ENCODE peak calls at places on chromosome 5, in ten cellular contexts. R is K562, Y is body of pancreas, C is keratinocyte, G is SJCRH30, H is lower lobe of right lung, S is ovary, D is lung, V is A673, P is endodermal cell. B is an unnamed sample.

GRCh38 chr5:39892708-39893107 is 467.9 kb upstream of the DAB2 start:
- DNase-seq in P (no peak), G (no peak), R (no peak), Y (no peak), V (no peak), S (no peak), D (no peak), C (no peak), H (no peak), B (no peak)

GRCh38 chr5:15995206-15996052 is 184.2 kb downstream of the MARCHF11 start:
- DNase-seq in D (no peak), P (peak; percentile 52), H (no peak), C (no peak), V (peak; percentile 37), Y (no peak), G (no peak), R (no peak), S (no peak), B (peak; percentile 33)

GRCh38 chr5:88145603-88146467 is 122.8 kb downstream of the TMEM161B start:
- DNase-seq in V (no peak), Y (peak; percentile 8), P (peak; percentile 79), G (no peak), S (peak; percentile 14), C (no peak), H (peak; percentile 80), R (peak; percentile 21), D (peak; percentile 70), B (no peak)

GRCh38 chr5:115977988-115978387 is 15.7 kb downstream of the LVRN start:
- DNase-seq in D (no peak), C (no peak), Y (no peak), G (no peak), R (no peak), H (no peak), P (no peak), S (no peak), V (no peak), B (no peak)

GRCh38 chr5:62395210-62395950 is 8.3 kb downstream of the DIMT1 start:
- DNase-seq in P (no peak), V (no peak), H (no peak), D (no peak), G (no peak), S (no peak), C (no peak), R (no peak), Y (no peak), B (no peak)

GRCh38 chr5:81995407-81995806 is 23.6 kb downstream of the ATG10 start:
- DNase-seq in P (no peak), G (no peak), C (no peak), Y (no peak), V (no peak), S (no peak), D (no peak), H (no peak), R (no peak), B (no peak)

GRCh38 chr5:82719368-82719767 is 357.8 kb downstream of the TMEM167A start:
- DNase-seq in V (peak; percentile 59), S (no peak), R (no peak), H (no peak), D (no peak), G (peak; percentile 10), C (no peak), P (no peak), Y (no peak), B (no peak)

GRCh38 chr5:107058239-107058638 is 612.5 kb downstream of the EFNA5 start:
- DNase-seq in H (no peak), Y (no peak), G (no peak), D (no peak), S (no peak), P (no peak), R (no peak), C (no peak), V (no peak), B (no peak)

GRCh38 chr5:14396071-14396470 is 185.5 kb upstream of the OTULINL start:
- DNase-seq in P (no peak), R (no peak), G (no peak), V (peak; percentile 93), S (no peak), D (no peak), H (no peak), C (no peak), Y (no peak), B (no peak)

GRCh38 chr5:14400085-14400484 is 181.5 kb upstream of the OTULINL start:
- DNase-seq in C (no peak), H (no peak), S (no peak), V (peak; percentile 83), P (no peak), D (no peak), Y (no peak), R (no peak), G (no peak), B (no peak)

GRCh38 chr5:14399054-14399657 is 182.4 kb upstream of the OTULINL start:
- DNase-seq in H (no peak), P (no peak), G (no peak), Y (no peak), D (no peak), S (no peak), V (peak; percentile 81), C (no peak), R (peak; percentile 54), B (no peak)

GRCh38 chr5:14395411-14395810 is 186.2 kb upstream of the OTULINL start:
- DNase-seq in D (no peak), Y (no peak), H (no peak), V (no peak), P (no peak), R (no peak), C (no peak), G (no peak), S (no peak), B (no peak)

GRCh38 chr5:14397717-14398116 is 183.9 kb upstream of the OTULINL start:
- DNase-seq in D (no peak), V (no peak), Y (peak; percentile 36), C (no peak), H (no peak), R (no peak), G (no peak), P (no peak), S (no peak), B (no peak)
- H3K36me3 ChIP-seq in D (peaks cover 25% of the 10 kb centered on the region), V (peaks cover 7% of the 10 kb centered on the region), Y (peaks cover 11% of the 10 kb centered on the region), C (peaks cover 40% of the 10 kb centered on the region), H (peaks cover 81% of the 10 kb centered on the region), R (no peaks in the 10 kb centered on the region), G (peaks cover 16% of the 10 kb centered on the region), P (peaks cover 64% of the 10 kb centered on the region), S (no peaks in the 10 kb centered on the region), B (peaks cover 9% of the 10 kb centered on the region)

GRCh38 chr5:142133382-142134206 is 25.0 kb downstream of the NDFIP1 start:
- DNase-seq in H (no peak), V (no peak), D (no peak), Y (no peak), S (no peak), P (no peak), R (no peak), G (no peak), C (no peak), B (no peak)

GRCh38 chr5:142129447-142129846 is 20.9 kb downstream of the NDFIP1 start:
- DNase-seq in S (no peak), G (no peak), P (no peak), H (no peak), Y (no peak), R (no peak), C (no peak), V (no peak), D (no peak), B (no peak)

GRCh38 chr5:142128675-142129208 is 20.2 kb downstream of the NDFIP1 start:
- DNase-seq in V (peak; percentile 19), R (no peak), G (no peak), D (no peak), C (no peak), P (no peak), S (no peak), H (no peak), Y (no peak), B (no peak)

GRCh38 chr5:142131394-142131793 is 22.8 kb downstream of the NDFIP1 start:
- DNase-seq in Y (no peak), D (no peak), S (no peak), G (no peak), H (no peak), C (no peak), R (no peak), P (no peak), V (no peak), B (no peak)

DNA sequence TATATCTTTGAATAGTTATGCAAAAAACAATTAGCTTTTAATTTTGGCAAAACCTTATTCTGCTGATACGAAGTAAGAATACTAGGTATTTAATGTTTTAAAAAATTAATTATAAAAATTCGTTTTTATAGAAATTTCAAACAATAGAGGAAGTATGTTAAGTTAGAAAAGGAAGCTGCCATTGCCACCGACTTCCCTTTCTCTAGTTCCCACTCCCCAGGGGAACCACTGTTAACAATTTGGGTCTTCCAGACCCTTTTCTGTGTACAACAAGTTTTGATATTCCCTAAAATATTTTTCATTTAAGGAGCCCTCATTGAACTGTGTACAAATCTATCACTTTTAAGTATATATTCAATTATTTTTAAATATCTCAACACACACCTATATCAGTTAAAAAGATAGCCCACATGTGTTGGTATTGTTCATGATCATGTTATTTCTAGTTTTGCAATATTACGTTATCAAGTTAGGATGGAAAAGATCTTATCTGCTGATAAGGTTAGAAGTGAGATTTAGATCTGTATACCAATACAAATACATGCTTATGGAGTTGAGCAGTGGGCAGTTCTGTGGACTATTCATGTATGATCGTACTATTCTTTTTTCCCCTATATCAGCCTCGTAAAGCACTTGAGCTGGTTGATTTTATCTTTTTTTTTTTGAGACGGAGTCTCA is 25.9 kb downstream of the NDFIP1 start:
- DNase-seq in V (no peak), G (no peak), D (no peak), C (no peak), P (no peak), Y (no peak), H (no peak), S (no peak), R (no peak), B (no peak)
- H3K27ac ChIP-seq in V (no peak overlapping the region), G (no peak overlapping the region), D (no peak overlapping the region), C (no peak overlapping the region), P (no peak overlapping the region), Y (no peak overlapping the region), H (no peak overlapping the region), S (no peak overlapping the region), R (no peak overlapping the region), B (no peak overlapping the region)

DNA sequence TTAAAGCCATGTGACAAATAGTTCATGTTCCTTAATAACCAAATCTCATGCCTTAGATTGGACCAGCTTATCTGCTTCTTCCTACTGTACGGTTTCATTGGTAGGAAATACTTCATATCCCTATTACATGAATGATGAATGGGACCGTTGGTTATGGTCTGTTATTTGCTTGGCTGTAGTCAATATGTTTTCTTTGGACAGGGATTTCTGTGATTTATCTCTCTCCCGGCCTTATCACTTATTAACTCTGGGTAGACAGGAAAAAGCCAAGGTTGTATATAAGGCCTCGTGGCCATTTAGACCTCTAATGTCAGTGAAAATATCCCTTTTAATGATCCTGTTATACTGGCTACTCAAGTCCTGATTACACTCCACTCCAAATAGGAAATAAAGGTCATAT is 330.6 kb downstream of the EBF1 start:
- DNase-seq in Y (no peak), G (no peak), P (no peak), D (no peak), H (no peak), C (no peak), V (no peak), S (no peak), R (no peak), B (no peak)
- H3K36me3 ChIP-seq in Y (no peaks in the 10 kb centered on the region), G (no peaks in the 10 kb centered on the region), P (no peaks in the 10 kb centered on the region), D (no peaks in the 10 kb centered on the region), H (no peaks in the 10 kb centered on the region), C (no peaks in the 10 kb centered on the region), V (no peaks in the 10 kb centered on the region), S (no peaks in the 10 kb centered on the region), R (no peaks in the 10 kb centered on the region), B (no peaks in the 10 kb centered on the region)

GRCh38 chr5:169946743-169947142 is 33.6 kb downstream of the INSYN2B start:
- DNase-seq in P (no peak), D (no peak), C (no peak), V (no peak), G (no peak), Y (no peak), S (no peak), H (no peak), R (no peak), B (no peak)

GRCh38 chr5:169944115-169944514 is 36.2 kb downstream of the INSYN2B start:
- DNase-seq in R (no peak), P (no peak), G (no peak), C (no peak), Y (no peak), D (no peak), V (no peak), S (no peak), H (no peak), B (no peak)

GRCh38 chr5:169944922-169945675 is 35.2 kb downstream of the INSYN2B start:
- DNase-seq in G (no peak), S (no peak), V (peak; percentile 35), H (no peak), R (peak; percentile 3), D (no peak), Y (no peak), P (no peak), C (no peak), B (no peak)

GRCh38 chr5:169942181-169942580 is 38.1 kb downstream of the INSYN2B start:
- DNase-seq in P (no peak), H (no peak), Y (no peak), G (no peak), D (no peak), R (no peak), V (no peak), S (no peak), C (no peak), B (no peak)

DNA sequence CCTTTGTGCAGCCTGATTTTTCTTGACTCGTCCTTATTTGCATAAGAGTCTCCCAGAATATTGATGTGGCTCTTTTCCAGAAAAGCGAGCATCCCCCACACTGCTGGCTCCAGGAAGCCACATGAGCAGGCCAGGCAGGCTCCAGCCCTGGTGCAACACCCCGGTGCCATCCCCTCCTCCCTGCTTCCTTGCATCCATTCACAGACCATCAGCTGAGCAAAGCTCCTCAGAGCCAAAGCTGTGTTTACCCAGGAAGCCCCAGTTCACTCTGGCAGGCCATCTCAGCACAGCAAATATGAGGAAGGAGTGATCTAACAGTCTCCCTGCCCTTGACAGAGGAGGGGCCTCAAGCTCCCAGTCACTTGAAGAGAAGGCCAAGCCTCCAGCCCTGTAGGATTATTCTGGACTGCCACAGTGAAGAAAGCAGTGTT is 34.4 kb downstream of the INSYN2B start:
- DNase-seq in H (peak; percentile 46), V (peak; percentile 68), R (no peak), C (no peak), D (peak; percentile 41), Y (peak; percentile 9), S (peak; percentile 47), G (no peak), P (peak; percentile 69), B (no peak)
- H3K27ac ChIP-seq in H (no peak overlapping the region), V (peak overlapping the region; percentile 64), R (no peak overlapping the region), C (no peak overlapping the region), D (peak overlapping the region; percentile 9), Y (no peak overlapping the region), S (peak overlapping the region; percentile 34), G (no peak overlapping the region), P (peak overlapping the region; percentile 54), B (no peak overlapping the region)

B was measured in WERI-Rb-1.